ENCODE peak calls at places on chromosomes 4 and X, in seven cellular contexts. K, S, H, B, J, X and I are unnamed samples.

GRCh38 chr4:184471872-184472539 is 2.3 kb downstream of the IRF2 start:
- DNase-seq in K (peak; percentile 50), H (no peak), J (no peak), X (no peak), B (no peak), S (peak; percentile 30), I (no peak)

GRCh38 chr4:127143460-127144190 is 489.1 kb upstream of the INTU start:
- DNase-seq in X (no peak), K (peak; percentile 54), S (peak; percentile 77), B (no peak), J (no peak), H (no peak), I (no peak)

GRCh38 chr4:85477538-85477937 is 2.6 kb downstream of the ARHGAP24 start:
- DNase-seq in H (no peak), B (no peak), S (no peak), X (no peak), K (peak; percentile 18), J (peak; percentile 26), I (no peak)

GRCh38 chrX:37847733-37848197 is 394 bp upstream of the DYNLT3 start:
- DNase-seq in H (no peak), K (no peak), X (no peak), S (no peak), B (no peak), J (no peak), I (no peak)

GRCh38 chr4:6608758-6609414 is 31.6 kb upstream of the MRFAP1 start:
- DNase-seq in X (peak; percentile 60), K (no peak), B (peak; percentile 21), H (peak; percentile 58), J (no peak), S (no peak), I (peak; percentile 58)

GRCh38 chr4:93384897-93385296 is 443.7 kb upstream of the ATOH1 start:
- DNase-seq in B (no peak), K (peak; percentile 36), X (no peak), H (no peak), S (peak; percentile 81), J (no peak), I (no peak)

GRCh38 chr4:102625232-102625930 is 124.2 kb downstream of the NFKB1 start:
- DNase-seq in K (peak; percentile 51), S (peak; percentile 54), J (no peak), B (no peak), X (peak; percentile 62), H (peak; percentile 64), I (no peak)

GRCh38 chr4:61296115-61296514 is 96.0 kb downstream of the ADGRL3 start:
- DNase-seq in K (no peak), S (no peak), H (no peak), B (no peak), J (no peak), X (no peak), I (no peak)

GRCh38 chr4:77771566-77771965 is 47.6 kb downstream of the CNOT6L start:
- DNase-seq in H (no peak), K (no peak), J (no peak), B (no peak), X (no peak), S (no peak), I (no peak)

GRCh38 chr4:77761595-77761994 is 57.6 kb downstream of the CNOT6L start:
- DNase-seq in S (no peak), J (no peak), X (no peak), B (no peak), H (no peak), K (no peak), I (no peak)

GRCh38 chr4:77762531-77762930 is 56.6 kb downstream of the CNOT6L start:
- DNase-seq in K (no peak), J (no peak), H (no peak), S (no peak), X (no peak), B (no peak), I (no peak)

DNA sequence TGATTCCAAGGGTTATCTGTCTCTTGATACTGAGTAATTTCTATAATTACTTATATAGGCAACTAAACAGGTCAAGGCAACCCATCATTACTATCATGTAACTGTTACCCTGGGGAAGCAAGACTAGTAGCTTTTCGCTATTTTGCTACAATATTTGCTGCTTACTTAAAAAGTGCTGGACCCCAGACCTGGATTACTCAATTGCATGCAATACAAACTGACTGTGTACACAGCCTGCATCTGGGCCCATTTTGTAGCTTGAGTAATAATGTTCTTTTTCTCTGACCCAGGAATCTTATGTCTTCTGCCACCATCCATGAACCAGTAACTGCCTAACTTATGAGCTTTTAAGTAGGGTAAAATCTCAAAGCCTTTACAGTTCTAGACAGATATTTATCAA is 53.4 kb downstream of the CNOT6L start:
- DNase-seq in J (no peak), X (no peak), K (no peak), H (no peak), S (no peak), B (no peak), I (no peak)
- H2AK5ac ChIP-seq in J (no peak overlapping the region), X (no peak overlapping the region), K (no peak overlapping the region), H (no peak overlapping the region), S (no peak overlapping the region), B (no peak overlapping the region), I (no peak overlapping the region)

GRCh38 chrX:23524467-23524866 is 142.8 kb upstream of the PRDX4 start:
- DNase-seq in X (no peak), B (no peak), K (no peak), H (no peak), S (no peak), J (no peak), I (no peak)
- H2AK5ac ChIP-seq in X (no peak overlapping the region), B (no peak overlapping the region), K (no peak overlapping the region), H (no peak overlapping the region), S (no peak overlapping the region), J (no peak overlapping the region), I (no peak overlapping the region)

DNA sequence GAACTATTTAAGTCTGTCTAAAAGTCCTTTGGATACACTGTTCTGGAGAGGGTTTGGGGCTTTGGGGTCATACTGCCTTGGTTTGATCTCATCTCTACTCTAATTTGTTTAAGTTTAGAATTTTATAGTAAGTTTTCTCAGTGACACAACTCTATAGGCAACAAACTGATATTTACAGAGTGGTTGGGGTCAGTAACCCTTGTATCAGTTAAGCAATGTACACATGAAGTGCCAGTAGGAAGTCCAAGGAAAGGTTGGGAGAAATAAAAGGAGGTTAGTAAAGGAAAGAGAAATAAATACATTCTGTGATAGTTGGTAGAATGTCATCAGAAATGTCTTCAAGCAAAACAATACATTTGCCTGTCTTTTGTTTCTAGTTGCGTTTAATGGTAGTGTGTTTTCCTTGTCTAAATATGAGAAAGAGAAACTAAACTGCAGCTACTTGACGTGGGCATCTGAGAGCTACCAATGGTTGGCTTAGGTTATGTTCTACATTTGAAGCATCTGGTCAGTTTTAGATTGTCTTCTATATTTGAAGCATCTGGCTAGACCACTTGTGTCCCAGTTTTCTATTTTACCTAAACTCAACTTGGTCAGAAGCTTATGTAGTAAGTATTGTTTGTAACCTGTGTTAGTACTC is 6.9 kb downstream of the ATP7A start:
- DNase-seq in H (no peak), K (no peak), S (no peak), X (no peak), B (no peak), J (no peak), I (no peak)
- H2AK5ac ChIP-seq in H (no peak overlapping the region), K (no peak overlapping the region), S (no peak overlapping the region), X (no peak overlapping the region), B (no peak overlapping the region), J (no peak overlapping the region), I (no peak overlapping the region)

GRCh38 chr4:31069151-31069550 is 349.0 kb downstream of the PCDH7 start:
- DNase-seq in B (peak; percentile 40), H (no peak), J (no peak), X (no peak), S (no peak), K (no peak), I (no peak)
- H2AK5ac ChIP-seq in B (no peak overlapping the region), H (no peak overlapping the region), J (no peak overlapping the region), X (no peak overlapping the region), S (no peak overlapping the region), K (no peak overlapping the region), I (no peak overlapping the region)

GRCh38 chr4:25926473-25926872 is 12.5 kb downstream of the SMIM20 start:
- DNase-seq in J (no peak), B (no peak), S (no peak), H (no peak), K (no peak), X (no peak), I (no peak)

GRCh38 chr4:25928320-25928955 is 14.4 kb downstream of the SMIM20 start:
- DNase-seq in J (no peak), K (no peak), H (no peak), X (no peak), B (no peak), S (no peak), I (no peak)

GRCh38 chr4:25930722-25931354 is 16.8 kb downstream of the SMIM20 start:
- DNase-seq in S (no peak), K (no peak), J (no peak), X (no peak), B (no peak), H (no peak), I (no peak)

GRCh38 chr4:25927361-25928040 is 13.5 kb downstream of the SMIM20 start:
- DNase-seq in B (no peak), J (no peak), S (no peak), H (no peak), K (no peak), X (no peak), I (no peak)

GRCh38 chr4:25928956-25929336 is 14.9 kb downstream of the SMIM20 start:
- DNase-seq in J (no peak), S (peak; percentile 47), X (no peak), B (no peak), H (no peak), K (no peak), I (no peak)
- H2AK5ac ChIP-seq in J (no peak overlapping the region), S (no peak overlapping the region), X (no peak overlapping the region), B (no peak overlapping the region), H (no peak overlapping the region), K (no peak overlapping the region), I (no peak overlapping the region)